ENCODE peak calls at places on chromosomes 3 and 15, in four cellular contexts. Z is psoas muscle, Y is mesendoderm, D is spleen. J is an unnamed sample. For H3K36me3, the result is how much of the 10 kb centered on the place peaks cover.

GRCh38 chr3:156811092-156811862 is 14.9 kb upstream of the LEKR1 start:
- DNase-seq in D (no peak), Z (no peak), Y (no peak), J (no peak)

GRCh38 chr3:172204716-172205115 is 165.3 kb downstream of the FNDC3B start:
- DNase-seq in Y (no peak), D (no peak), Z (no peak), J (no peak)

GRCh38 chr3:112651516-112651915 is 10.6 kb upstream of the CCDC80 start:
- DNase-seq in D (no peak), Z (no peak), Y (no peak), J (no peak)

GRCh38 chr3:156648086-156648485 is 26.3 kb upstream of the TIPARP start:
- DNase-seq in D (no peak), Z (no peak), Y (no peak), J (no peak)

GRCh38 chr3:170752571-170753155 is 117.3 kb downstream of the RPL22L1 start:
- DNase-seq in Z (no peak), Y (no peak), D (no peak), J (no peak)

GRCh38 chr3:42753757-42754156 is 19.3 kb downstream of the CCDC13 start:
- DNase-seq in D (no peak), Z (no peak), Y (no peak), J (no peak)

GRCh38 chr15:30992465-30992864 is 1.0 kb upstream of the MTMR10 start:
- DNase-seq in Z (no peak), D (no peak), Y (peak), J (no peak)

GRCh38 chr3:141261472-141262171 is 30.0 kb downstream of the PXYLP1 start:
- DNase-seq in D (no peak), Z (no peak), Y (no peak), J (no peak)

GRCh38 chr3:115469649-115470048 is 153.7 kb upstream of the GAP43 start:
- DNase-seq in Y (no peak), Z (no peak), D (no peak), J (no peak)

GRCh38 chr15:48285329-48286214 is 45.7 kb upstream of the DUT start:
- DNase-seq in D (no peak), Z (no peak), Y (peak), J (peak)

GRCh38 chr3:129228891-129229585 is 20.4 kb upstream of the COPG1 start:
- DNase-seq in D (peak), Z (no peak), Y (peak), J (no peak)

GRCh38 chr15:90160781-90161727 is 40.1 kb upstream of the SEMA4B start:
- DNase-seq in Y (no peak), Z (no peak), D (no peak), J (peak)

GRCh38 chr3:123229145-123229544 is 27.4 kb downstream of the SEC22A start:
- DNase-seq in Z (no peak), D (no peak), Y (peak), J (no peak)

GRCh38 chr15:66832679-66833078 is 130.6 kb downstream of the SMAD6 start:
- DNase-seq in Y (no peak), D (peak), Z (no peak), J (no peak)

GRCh38 chr3:72848703-72849081 is 447 bp upstream of the SHQ1 start:
- DNase-seq in Y (no peak), Z (no peak), D (no peak), J (peak)

GRCh38 chr3:170058127-170058526 is 20.3 kb downstream of the GPR160 start:
- DNase-seq in D (peak), Y (no peak), Z (no peak), J (no peak)

GRCh38 chr15:71448688-71449114 is 333.4 kb downstream of the THSD4 start:
- DNase-seq in D (no peak), Z (no peak), Y (peak), J (peak)

GRCh38 chr3:14474363-14475081 is 65.6 kb downstream of the GRIP2 start:
- DNase-seq in D (no peak), Y (no peak), Z (no peak), J (no peak)

GRCh38 chr3:115321396-115321795 is 174.3 kb upstream of the ZBTB20 start:
- DNase-seq in Y (peak), Z (no peak), D (no peak), J (no peak)

GRCh38 chr3:84755860-84756259 is 202.9 kb upstream of the CADM2 start:
- DNase-seq in Z (no peak), D (peak), Y (no peak), J (no peak)

GRCh38 chr3:40237892-40238571 is 71.5 kb upstream of the EIF1B start:
- DNase-seq in Y (peak), Z (no peak), D (no peak), J (peak)

GRCh38 chr3:10242182-10243065 is 5.8 kb upstream of the TATDN2 start:
- DNase-seq in Z (no peak), Y (no peak), D (no peak), J (no peak)

GRCh38 chr3:128195369-128195768 is 42.1 kb downstream of the EEFSEC start:
- DNase-seq in Y (peak), D (no peak), Z (no peak), J (no peak)

GRCh38 chr15:40421246-40422157 is 15.9 kb downstream of the IVD start:
- DNase-seq in Z (peak), D (peak), Y (peak), J (peak)

GRCh38 chr15:25712192-25712960 is 150.8 kb downstream of the ATP10A start:
- DNase-seq in Z (no peak), D (peak), Y (no peak), J (peak)

GRCh38 chr3:46682974-46683373 is 10.5 kb downstream of the ALS2CL start:
- DNase-seq in Y (no peak), Z (no peak), D (no peak), J (no peak)

GRCh38 chr3:16350041-16350952 is 85.3 kb downstream of the OXNAD1 start:
- DNase-seq in D (no peak), Y (no peak), Z (no peak), J (no peak)

GRCh38 chr3:33456756-33457155 is 16.6 kb upstream of the UBP1 start:
- DNase-seq in Y (no peak), Z (no peak), D (no peak), J (no peak)

GRCh38 chr3:153130312-153130977 is 31.6 kb upstream of the RAP2B start:
- DNase-seq in Y (peak), D (no peak), Z (no peak), J (no peak)

GRCh38 chr15:91316123-91316522 is 216.1 kb downstream of the SV2B start:
- DNase-seq in D (no peak), Z (no peak), Y (no peak), J (no peak)

GRCh38 chr3:134476306-134476705 is 9.5 kb downstream of the ANAPC13 start:
- DNase-seq in D (no peak), Z (no peak), Y (peak), J (no peak)

GRCh38 chr3:119469378-119470189 is 821 bp downstream of the POGLUT1 start:
- DNase-seq in Y (no peak), D (no peak), Z (no peak), J (no peak)

GRCh38 chr15:22850055-22850454 is 11.6 kb downstream of the NIPA2 start:
- DNase-seq in Y (no peak), Z (no peak), D (no peak), J (no peak)

GRCh38 chr15:22846073-22846472 is 7.6 kb downstream of the NIPA2 start:
- DNase-seq in Z (no peak), D (no peak), Y (no peak), J (no peak)

GRCh38 chr15:22844421-22845288 is 6.2 kb downstream of the NIPA2 start:
- DNase-seq in Y (no peak), D (no peak), Z (no peak), J (no peak)

GRCh38 chr15:22845289-22845900 is 6.9 kb downstream of the NIPA2 start:
- DNase-seq in D (no peak), Y (peak), Z (no peak), J (peak)
- H3K36me3 ChIP-seq in D (under half), Y (under half), Z (under half), J (under half)

GRCh38 chr15:22904736-22905135 is 66.3 kb downstream of the NIPA2 start:
- DNase-seq in Z (no peak), D (peak), Y (no peak), J (no peak)
- H3K36me3 ChIP-seq in Z (under half), D (half or more), Y (under half), J (under half)

GRCh38 chr3:100386437-100387064 is 14.3 kb downstream of the TOMM70 start:
- DNase-seq in Y (no peak), D (no peak), Z (no peak), J (no peak)

GRCh38 chr3:100384735-100385134 is 16.2 kb downstream of the TOMM70 start:
- DNase-seq in D (no peak), Z (no peak), Y (no peak), J (no peak)

DNA sequence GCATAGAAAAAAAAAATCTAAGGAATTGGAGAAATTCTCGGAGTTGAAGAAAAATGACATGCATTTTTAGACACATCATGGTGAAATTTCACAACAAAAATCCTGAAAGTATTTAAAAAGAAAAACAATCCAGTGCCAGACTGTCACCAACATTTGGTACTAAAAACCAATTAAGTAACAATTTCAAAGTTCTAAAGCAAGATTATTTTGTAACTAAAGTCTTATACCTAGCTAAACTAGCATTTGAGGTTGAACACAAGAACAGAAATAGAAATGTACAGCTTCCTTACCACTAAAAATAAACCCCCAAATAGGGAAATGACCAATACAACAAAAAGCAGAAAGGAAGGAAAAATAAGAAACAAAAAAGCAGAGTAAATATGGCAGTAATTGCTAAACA is 11.9 kb downstream of the TOMM70 start:
- DNase-seq in D (no peak), Z (no peak), Y (no peak), J (no peak)
- H3K36me3 ChIP-seq in D (under half), Z (under half), Y (under half), J (under half)

GRCh38 chr15:42730536-42730935 is 6.4 kb downstream of the CDAN1 start:
- DNase-seq in D (no peak), Y (no peak), Z (no peak), J (peak)
- H3K36me3 ChIP-seq in D (half or more), Y (under half), Z (under half), J (under half)

J was measured in H7.